ENCODE peak calls at places on chromosome 1, in ten cellular contexts. S is neural progenitor cell, T is brain microvascular endothelial cell, M is IMR-90, Z is lung, R is choroid plexus epithelial cell, E is GM12878, F is thoracic aorta, W is Panc1, L is cardiac muscle cell. J is an unnamed sample.

GRCh38 chr1:172588296-172589291 is 55.6 kb downstream of the SUCO start:
- DNase-seq in M (peak), W (no peak), R (peak), F (no peak), E (no peak), L (peak), Z (no peak), T (peak), S (no peak), J (peak)

GRCh38 chr1:117570988-117571409 is 34.8 kb upstream of the TENT5C start:
- DNase-seq in R (no peak), L (no peak), Z (peak), F (no peak), T (no peak), M (no peak), E (no peak), W (no peak), S (no peak), J (no peak)

GRCh38 chr1:89001510-89001909 is 9.1 kb upstream of the KYAT3 start:
- DNase-seq in M (peak), E (no peak), T (no peak), S (no peak), W (no peak), L (no peak), R (peak), Z (no peak), F (no peak), J (no peak)

GRCh38 chr1:175204285-175204684 is 11.7 kb upstream of the KIAA0040 start:
- DNase-seq in S (no peak), Z (no peak), F (no peak), T (no peak), M (no peak), L (no peak), W (no peak), E (no peak), R (no peak), J (no peak)

GRCh38 chr1:18948913-18949688 is 7.4 kb downstream of the IFFO2 start:
- DNase-seq in M (peak), S (peak), Z (no peak), T (peak), R (peak), F (no peak), E (no peak), W (no peak), L (peak), J (no peak)

GRCh38 chr1:93353286-93353685 is 7.6 kb downstream of the DR1 start:
- DNase-seq in T (no peak), W (no peak), R (peak), E (no peak), Z (no peak), F (no peak), L (peak), S (no peak), M (no peak), J (no peak)

GRCh38 chr1:35857830-35858229 is 25.2 kb upstream of the AGO1 start:
- DNase-seq in T (peak), S (peak), M (peak), F (no peak), Z (no peak), R (peak), E (no peak), L (peak), W (no peak), J (no peak)

GRCh38 chr1:39063191-39063590 is 37.0 kb downstream of the NDUFS5 start:
- DNase-seq in M (no peak), F (no peak), S (no peak), E (no peak), W (no peak), L (no peak), R (no peak), Z (no peak), T (no peak), J (no peak)

GRCh38 chr1:111052246-111052645 is 87.6 kb downstream of the DRAM2 start:
- DNase-seq in E (no peak), L (peak), W (no peak), T (no peak), M (peak), R (peak), S (no peak), F (no peak), Z (no peak), J (peak)

GRCh38 chr1:93937997-93938396 is 28.8 kb upstream of the GCLM start:
- DNase-seq in R (no peak), E (no peak), W (no peak), S (no peak), M (no peak), Z (no peak), L (no peak), T (no peak), F (no peak), J (no peak)

GRCh38 chr1:152110365-152110859 is 4.8 kb downstream of the TCHH start:
- DNase-seq in M (peak), R (peak), T (peak), Z (no peak), S (peak), F (no peak), L (peak), W (no peak), E (no peak), J (no peak)

GRCh38 chr1:200048244-200048643 is 20.7 kb downstream of the NR5A2 start:
- DNase-seq in S (peak), L (no peak), E (no peak), F (no peak), T (no peak), Z (no peak), R (no peak), W (no peak), M (no peak), J (no peak)

GRCh38 chr1:11012260-11013159 is at the start of gene TARDBP:
- DNase-seq in L (peak), M (peak), S (peak), E (peak), Z (peak), F (peak), W (peak), R (peak), T (peak), J (peak)

GRCh38 chr1:150976401-150976821 is 1.8 kb upstream of the CERS2 start:
- DNase-seq in E (no peak), R (no peak), M (no peak), T (no peak), F (no peak), L (no peak), Z (no peak), S (no peak), W (no peak), J (no peak)

GRCh38 chr1:222643603-222643936 is 25.7 kb downstream of the MIA3 start:
- DNase-seq in M (no peak), W (peak), R (peak), F (no peak), Z (no peak), E (no peak), L (no peak), S (no peak), T (no peak), J (no peak)

GRCh38 chr1:178360421-178360820 is 136.3 kb downstream of the CLEC20A start:
- DNase-seq in M (no peak), T (no peak), F (no peak), L (no peak), S (no peak), E (no peak), R (no peak), Z (no peak), W (no peak), J (no peak)

GRCh38 chr1:235835226-235835625 is 31.5 kb downstream of the LYST start:
- DNase-seq in W (no peak), E (no peak), R (peak), T (no peak), F (no peak), L (peak), S (no peak), M (peak), Z (no peak), J (no peak)

GRCh38 chr1:28887835-28888682 is 26.3 kb upstream of the EPB41 start:
- DNase-seq in M (no peak), W (no peak), L (peak), F (no peak), Z (no peak), R (peak), E (no peak), T (no peak), S (peak), J (no peak)

GRCh38 chr1:153774780-153775431 is at the start of gene SLC27A3:
- DNase-seq in F (no peak), M (no peak), W (no peak), T (peak), Z (peak), S (peak), L (peak), R (peak), E (no peak), J (no peak)

GRCh38 chr1:153774036-153774435 is 1.2 kb upstream of the SLC27A3 start:
- DNase-seq in W (no peak), Z (no peak), E (no peak), F (no peak), M (no peak), R (no peak), S (no peak), T (no peak), L (no peak), J (no peak)

GRCh38 chr1:153771841-153772593 is 3.2 kb upstream of the SLC27A3 start:
- DNase-seq in R (no peak), M (no peak), E (no peak), S (peak), Z (no peak), L (no peak), F (no peak), W (no peak), T (no peak), J (no peak)

GRCh38 chr1:153771241-153771640 is 4.0 kb upstream of the SLC27A3 start:
- DNase-seq in L (no peak), T (no peak), S (no peak), E (no peak), W (no peak), Z (no peak), F (no peak), M (no peak), R (no peak), J (no peak)

DNA sequence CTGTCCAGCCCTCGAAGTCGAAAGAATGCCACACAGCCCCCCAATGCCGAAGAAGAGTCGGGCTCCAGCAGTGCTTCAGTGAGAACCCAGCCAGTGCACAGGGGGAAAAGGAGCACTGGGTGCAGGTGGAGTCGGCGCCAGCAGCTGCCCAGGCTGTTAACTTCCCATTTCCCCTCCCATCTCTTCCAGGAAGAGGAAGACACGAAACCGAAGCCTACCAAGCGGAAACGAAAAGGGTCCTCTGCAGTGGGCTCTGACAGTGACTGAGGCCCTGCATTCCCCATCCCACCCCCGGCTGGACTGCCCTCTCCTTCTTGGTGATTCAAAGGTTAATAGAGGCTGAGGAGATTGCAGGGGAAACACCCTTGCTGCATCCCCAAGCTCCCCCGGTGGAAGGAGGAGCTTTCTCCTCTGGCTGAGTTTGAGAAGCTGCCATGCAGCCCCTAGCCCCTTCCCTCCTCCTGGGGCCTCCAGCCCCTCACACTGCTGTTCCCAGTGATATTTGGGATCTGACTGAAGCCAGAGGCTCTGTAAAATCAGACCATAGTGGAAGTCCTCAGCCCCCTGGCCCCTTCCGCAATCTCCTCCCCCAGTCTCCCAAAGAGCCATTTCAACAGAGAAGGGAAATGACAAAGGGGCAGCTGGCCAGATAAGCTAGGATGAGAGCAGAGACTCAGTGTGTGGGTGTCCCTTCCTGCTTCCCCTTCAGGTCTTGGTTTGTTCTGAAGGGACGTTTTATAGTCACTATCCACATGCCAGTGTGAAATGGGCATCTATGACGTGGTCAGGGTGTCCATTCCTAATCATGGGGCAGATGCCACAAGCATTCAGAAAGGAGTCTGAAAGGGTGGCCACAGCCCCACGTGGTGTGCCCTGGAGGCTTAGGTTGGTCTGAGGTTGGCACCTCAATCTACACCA is 1.9 kb upstream of the SLC27A3 start:
- DNase-seq in M (no peak), S (no peak), T (no peak), F (no peak), L (peak), R (no peak), W (no peak), Z (peak), E (no peak), J (no peak)
- H3K4me3 ChIP-seq in M (no peak), S (no peak), T (no peak), F (peak), L (no peak), R (no peak), W (no peak), Z (no peak), E (no peak), J (no peak)

GRCh38 chr1:232046531-232047283 is 420.1 kb downstream of the DISC1 start:
- DNase-seq in R (no peak), W (no peak), F (no peak), T (no peak), Z (no peak), S (no peak), L (no peak), E (no peak), M (no peak), J (no peak)

GRCh38 chr1:232049335-232049734 is 422.7 kb downstream of the DISC1 start:
- DNase-seq in F (no peak), M (no peak), S (no peak), Z (no peak), T (no peak), E (no peak), W (no peak), L (no peak), R (no peak), J (no peak)

GRCh38 chr1:232045571-232045970 is 419.0 kb downstream of the DISC1 start:
- DNase-seq in S (no peak), W (no peak), L (no peak), F (no peak), T (no peak), R (no peak), M (no peak), Z (no peak), E (no peak), J (no peak)

GRCh38 chr1:232048481-232048880 is 421.9 kb downstream of the DISC1 start:
- DNase-seq in Z (no peak), M (no peak), F (no peak), S (no peak), L (no peak), E (no peak), T (no peak), R (no peak), W (no peak), J (no peak)

DNA sequence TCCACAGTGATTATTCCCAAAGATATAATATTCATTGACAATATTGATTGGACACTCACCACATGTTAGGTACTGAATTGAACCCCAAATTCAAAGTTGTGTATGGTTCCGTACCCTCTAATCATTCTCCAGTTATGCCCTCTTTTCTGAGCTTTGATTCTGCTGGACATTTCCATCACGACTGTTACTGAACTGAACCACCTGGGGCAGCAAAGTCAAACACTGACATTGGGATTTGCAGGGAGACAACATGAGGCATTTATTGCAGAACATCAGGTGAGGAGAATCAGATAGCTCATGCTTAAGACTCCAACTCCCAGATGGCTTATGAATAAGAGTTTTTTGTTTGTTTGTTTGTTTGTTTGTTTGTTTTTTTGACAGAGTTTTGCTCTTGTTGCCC is 420.9 kb downstream of the DISC1 start:
- DNase-seq in T (no peak), W (no peak), Z (no peak), L (no peak), F (no peak), M (no peak), S (no peak), R (peak), E (no peak), J (no peak)
- TF ChIP-seq CTCF in T (peak), W (no peak), Z (no peak), L (peak), F (no peak), M (no peak), S (peak), R (peak), E (no peak), J (peak)

GRCh38 chr1:204286323-204286714 is 72.5 kb upstream of the GOLT1A start:
- DNase-seq in W (no peak), S (no peak), E (no peak), L (no peak), F (no peak), R (no peak), Z (no peak), T (no peak), M (no peak), J (no peak)

GRCh38 chr1:204287466-204287881 is 72.3 kb downstream of the PLEKHA6 start:
- DNase-seq in M (no peak), Z (no peak), W (no peak), E (no peak), T (no peak), S (peak), L (no peak), F (no peak), R (no peak), J (no peak)

GRCh38 chr1:204289280-204289679 is 70.4 kb downstream of the PLEKHA6 start:
- DNase-seq in M (no peak), S (no peak), R (no peak), L (no peak), T (no peak), E (no peak), F (no peak), W (no peak), Z (no peak), J (no peak)

GRCh38 chr1:204286841-204287387 is 72.8 kb downstream of the PLEKHA6 start:
- DNase-seq in M (no peak), Z (peak), R (no peak), T (no peak), E (no peak), S (no peak), W (no peak), L (peak), F (no peak), J (no peak)

GRCh38 chr1:204288061-204288588 is 71.6 kb downstream of the PLEKHA6 start:
- DNase-seq in E (no peak), M (no peak), W (no peak), F (no peak), L (peak), R (peak), S (no peak), T (no peak), Z (peak), J (no peak)
- H3K4me3 ChIP-seq in E (no peak), M (no peak), W (no peak), F (no peak), L (peak), R (no peak), S (no peak), T (no peak), Z (no peak), J (no peak)

DNA sequence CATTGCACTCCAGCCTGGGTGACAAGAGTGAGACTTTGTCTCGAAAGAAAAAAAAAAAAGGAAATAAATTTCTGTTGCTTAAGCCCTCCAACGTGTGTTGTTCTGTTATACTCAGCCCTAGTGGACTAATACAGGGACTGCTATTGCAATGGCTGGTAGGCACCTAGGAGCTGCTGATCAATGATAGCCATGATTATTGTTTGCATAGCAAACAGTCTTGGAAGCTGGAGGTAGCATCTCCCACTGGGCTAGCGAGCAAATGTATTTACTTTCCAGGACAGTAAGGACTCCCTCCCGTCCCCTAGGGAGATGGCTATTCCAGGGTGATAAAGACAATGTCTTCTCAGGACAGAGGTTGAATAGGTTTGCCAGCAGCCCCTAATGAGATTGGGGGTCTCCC is 13.5 kb upstream of the TNFRSF8 start:
- DNase-seq in W (no peak), R (no peak), F (no peak), S (no peak), L (no peak), M (no peak), E (no peak), Z (no peak), T (no peak), J (no peak)
- TF ChIP-seq CTCF in W (no peak), R (peak), F (no peak), S (peak), L (no peak), M (no peak), E (peak), Z (no peak), T (no peak), J (no peak)

GRCh38 chr1:40782371-40782956 is 1.1 kb upstream of the KCNQ4 start:
- DNase-seq in Z (no peak), E (no peak), M (no peak), T (no peak), R (no peak), L (no peak), W (no peak), S (peak), F (no peak), J (no peak)
- H3K4me3 ChIP-seq in Z (no peak), E (no peak), M (no peak), T (no peak), R (no peak), L (peak), W (no peak), S (peak), F (peak), J (peak)

DNA sequence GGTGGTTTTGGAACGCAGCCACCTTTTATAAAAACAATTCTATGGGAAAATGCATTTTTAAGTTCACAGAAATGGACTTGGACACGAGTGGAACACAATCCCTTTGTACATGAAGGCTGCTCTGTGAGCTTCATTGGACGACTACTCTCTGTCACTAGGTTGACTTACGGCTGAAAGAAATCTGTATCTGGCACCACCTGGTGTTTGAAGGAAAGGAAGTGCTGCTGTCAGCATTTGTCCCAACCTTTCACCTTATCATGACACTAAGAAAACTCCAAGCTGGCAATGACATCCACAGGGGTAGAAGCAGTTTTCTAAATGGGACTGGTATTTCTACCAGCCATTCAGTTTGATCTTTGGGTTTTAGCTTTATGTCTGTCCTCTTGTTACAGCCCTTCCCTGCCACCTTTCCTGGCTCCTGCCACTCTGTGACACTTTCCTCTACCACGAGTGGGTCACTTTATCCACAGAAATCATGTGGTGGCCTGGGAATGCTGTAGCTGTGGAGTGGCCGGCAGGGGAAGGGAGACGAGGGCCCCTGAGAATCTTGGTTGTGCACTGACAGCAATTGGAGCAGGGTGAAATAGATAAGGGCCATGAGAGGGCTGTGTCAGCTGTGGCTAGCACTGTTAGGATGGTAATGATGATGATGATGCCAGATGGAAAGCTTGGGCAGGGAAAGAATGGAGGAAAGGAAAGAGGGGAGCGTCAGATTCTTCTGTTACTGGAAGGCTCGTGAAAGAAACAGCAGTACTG is 85.2 kb downstream of the TBX19 start:
- DNase-seq in M (no peak), Z (no peak), W (no peak), L (no peak), S (peak), T (no peak), E (no peak), F (no peak), R (peak), J (no peak)
- TF ChIP-seq CTCF in M (no peak), Z (no peak), W (peak), L (no peak), S (peak), T (peak), E (peak), F (no peak), R (peak), J (no peak)

DNA sequence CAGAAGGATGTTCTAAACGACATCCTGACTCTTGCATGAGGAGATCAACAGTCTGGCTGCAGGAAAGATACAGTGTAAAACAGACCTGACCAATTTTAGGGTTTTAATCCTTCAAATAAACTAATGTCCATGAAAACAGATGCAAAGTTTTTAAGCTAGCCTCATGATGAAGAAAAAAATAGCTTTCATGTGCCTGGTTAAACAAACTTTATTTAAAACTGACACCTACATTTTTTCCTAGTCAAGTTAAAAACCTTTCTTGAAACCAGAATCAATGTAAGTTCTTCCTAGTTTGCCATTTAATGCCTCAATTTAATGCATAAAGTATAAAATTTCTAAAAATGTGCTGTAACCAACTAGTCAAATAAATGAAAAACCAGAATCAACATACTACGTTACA is 2.9 kb downstream of the WDR26 start:
- DNase-seq in Z (no peak), M (no peak), L (no peak), E (no peak), T (no peak), S (no peak), F (no peak), W (no peak), R (no peak), J (no peak)
- H3K4me3 ChIP-seq in Z (no peak), M (peak), L (peak), E (peak), T (peak), S (peak), F (peak), W (peak), R (peak), J (peak)

J was measured in AG04449.